ENCODE peak calls at places on chromosomes 7 and 10, in ten cellular contexts. One of them, this sample, is unnamed. For H3K27me3, the result is how much of the 10 kb centered on the place peaks cover.

GRCh38 chr7:27961255-27961654 is 219.3 kb downstream of the JAZF1 start:
- DNase-seq in fibroblast of lung: no peak
- DNase-seq in DND-41: no peak
- DNase-seq in brain microvascular endothelial cell: peak
- DNase-seq in IMR-90: peak
- DNase-seq in heart left ventricle: no peak
- DNase-seq in left ventricle myocardium inferior: no peak
- DNase-seq in Peyer's patch: no peak
- DNase-seq in A673: peak
- DNase-seq in body of pancreas: no peak
- DNase-seq in this sample: no peak

GRCh38 chr7:98165827-98166667 is 45.2 kb upstream of the BHLHA15 start:
- DNase-seq in fibroblast of lung: peak
- DNase-seq in DND-41: peak
- DNase-seq in brain microvascular endothelial cell: peak
- DNase-seq in IMR-90: peak
- DNase-seq in heart left ventricle: peak
- DNase-seq in left ventricle myocardium inferior: no peak
- DNase-seq in Peyer's patch: peak
- DNase-seq in A673: peak
- DNase-seq in body of pancreas: peak
- DNase-seq in this sample: no peak

GRCh38 chr7:148434181-148434769 is 156.3 kb upstream of the C7orf33 start:
- DNase-seq in fibroblast of lung: no peak
- DNase-seq in DND-41: no peak
- DNase-seq in brain microvascular endothelial cell: no peak
- DNase-seq in IMR-90: no peak
- DNase-seq in heart left ventricle: no peak
- DNase-seq in left ventricle myocardium inferior: no peak
- DNase-seq in Peyer's patch: no peak
- DNase-seq in A673: no peak
- DNase-seq in body of pancreas: no peak
- DNase-seq in this sample: no peak

GRCh38 chr10:74799840-74800239 is 26.6 kb upstream of the KAT6B start:
- DNase-seq in fibroblast of lung: peak
- DNase-seq in DND-41: no peak
- DNase-seq in brain microvascular endothelial cell: peak
- DNase-seq in IMR-90: peak
- DNase-seq in heart left ventricle: no peak
- DNase-seq in left ventricle myocardium inferior: no peak
- DNase-seq in Peyer's patch: no peak
- DNase-seq in A673: peak
- DNase-seq in body of pancreas: no peak
- DNase-seq in this sample: no peak

GRCh38 chr7:128121731-128122576 is 90.7 kb upstream of the LRRC4 start:
- DNase-seq in fibroblast of lung: no peak
- DNase-seq in DND-41: no peak
- DNase-seq in brain microvascular endothelial cell: no peak
- DNase-seq in IMR-90: no peak
- DNase-seq in heart left ventricle: no peak
- DNase-seq in left ventricle myocardium inferior: peak
- DNase-seq in Peyer's patch: no peak
- DNase-seq in A673: peak
- DNase-seq in body of pancreas: no peak
- DNase-seq in this sample: no peak

GRCh38 chr10:24488631-24489030 is 235.1 kb downstream of the ARHGAP21 start:
- DNase-seq in fibroblast of lung: no peak
- DNase-seq in DND-41: no peak
- DNase-seq in brain microvascular endothelial cell: no peak
- DNase-seq in IMR-90: no peak
- DNase-seq in heart left ventricle: no peak
- DNase-seq in left ventricle myocardium inferior: no peak
- DNase-seq in Peyer's patch: no peak
- DNase-seq in A673: no peak
- DNase-seq in body of pancreas: peak
- DNase-seq in this sample: no peak

GRCh38 chr10:132404911-132405462 is 8.0 kb downstream of the PWWP2B start:
- DNase-seq in fibroblast of lung: no peak
- DNase-seq in DND-41: no peak
- DNase-seq in brain microvascular endothelial cell: no peak
- DNase-seq in IMR-90: no peak
- DNase-seq in heart left ventricle: peak
- DNase-seq in left ventricle myocardium inferior: no peak
- DNase-seq in Peyer's patch: no peak
- DNase-seq in A673: no peak
- DNase-seq in body of pancreas: no peak
- DNase-seq in this sample: no peak

GRCh38 chr7:30846378-30846777 is 65.3 kb upstream of the AQP1 start:
- DNase-seq in fibroblast of lung: no peak
- DNase-seq in DND-41: no peak
- DNase-seq in brain microvascular endothelial cell: no peak
- DNase-seq in IMR-90: no peak
- DNase-seq in heart left ventricle: no peak
- DNase-seq in left ventricle myocardium inferior: no peak
- DNase-seq in Peyer's patch: peak
- DNase-seq in A673: no peak
- DNase-seq in body of pancreas: peak
- DNase-seq in this sample: no peak

GRCh38 chr7:41987-42386 is 150.4 kb upstream of the FAM20C start:
- DNase-seq in fibroblast of lung: peak
- DNase-seq in DND-41: no peak
- DNase-seq in brain microvascular endothelial cell: no peak
- DNase-seq in IMR-90: no peak
- DNase-seq in heart left ventricle: no peak
- DNase-seq in left ventricle myocardium inferior: no peak
- DNase-seq in Peyer's patch: peak
- DNase-seq in A673: no peak
- DNase-seq in body of pancreas: peak
- DNase-seq in this sample: no peak

GRCh38 chr10:31004611-31005193 is 27.0 kb downstream of the ZNF438 start:
- DNase-seq in fibroblast of lung: peak
- DNase-seq in DND-41: no peak
- DNase-seq in brain microvascular endothelial cell: peak
- DNase-seq in IMR-90: peak
- DNase-seq in heart left ventricle: no peak
- DNase-seq in left ventricle myocardium inferior: no peak
- DNase-seq in Peyer's patch: no peak
- DNase-seq in A673: peak
- DNase-seq in body of pancreas: no peak
- DNase-seq in this sample: no peak

GRCh38 chr10:120607016-120607709 is 150.1 kb downstream of the PLPP4 start:
- DNase-seq in fibroblast of lung: no peak
- DNase-seq in DND-41: no peak
- DNase-seq in brain microvascular endothelial cell: peak
- DNase-seq in IMR-90: peak
- DNase-seq in heart left ventricle: no peak
- DNase-seq in left ventricle myocardium inferior: no peak
- DNase-seq in Peyer's patch: no peak
- DNase-seq in A673: no peak
- DNase-seq in body of pancreas: no peak
- DNase-seq in this sample: no peak

DNA sequence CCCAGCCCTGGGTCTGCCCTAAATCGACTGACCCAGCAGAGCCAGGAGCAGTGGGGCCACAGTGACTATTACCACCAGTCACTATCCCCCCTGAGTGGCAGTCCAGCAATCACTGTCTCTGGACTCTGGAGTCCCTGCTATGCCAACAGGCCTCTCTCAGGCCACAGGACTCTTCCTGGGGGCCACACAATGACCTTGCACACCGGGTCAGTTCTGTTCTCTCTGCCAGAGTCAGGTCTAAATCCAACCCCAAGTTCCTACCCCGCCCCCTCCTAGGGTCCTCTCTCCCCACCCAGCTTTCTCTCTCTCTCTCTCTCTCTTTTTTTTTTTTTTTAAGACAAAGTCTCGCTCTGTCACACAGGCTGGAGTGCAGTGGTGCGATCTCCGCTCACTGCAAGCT is 21.6 kb downstream of the GRID2IP start:
- DNase-seq in fibroblast of lung: no peak
- DNase-seq in DND-41: no peak
- DNase-seq in brain microvascular endothelial cell: no peak
- DNase-seq in IMR-90: no peak
- DNase-seq in heart left ventricle: no peak
- DNase-seq in left ventricle myocardium inferior: no peak
- DNase-seq in Peyer's patch: no peak
- DNase-seq in A673: no peak
- DNase-seq in body of pancreas: no peak
- DNase-seq in this sample: no peak
- H3K27me3 ChIP-seq in fibroblast of lung: under half
- H3K27me3 ChIP-seq in DND-41: under half
- H3K27me3 ChIP-seq in brain microvascular endothelial cell: under half
- H3K27me3 ChIP-seq in IMR-90: half or more
- H3K27me3 ChIP-seq in heart left ventricle: half or more
- H3K27me3 ChIP-seq in left ventricle myocardium inferior: half or more
- H3K27me3 ChIP-seq in Peyer's patch: under half
- H3K27me3 ChIP-seq in A673: under half
- H3K27me3 ChIP-seq in body of pancreas: under half
- H3K27me3 ChIP-seq in this sample: under half

GRCh38 chr10:73110345-73110849 is at the start of gene NUDT13:
- DNase-seq in fibroblast of lung: peak
- DNase-seq in DND-41: peak
- DNase-seq in brain microvascular endothelial cell: peak
- DNase-seq in IMR-90: peak
- DNase-seq in heart left ventricle: no peak
- DNase-seq in left ventricle myocardium inferior: peak
- DNase-seq in Peyer's patch: peak
- DNase-seq in A673: peak
- DNase-seq in body of pancreas: peak
- DNase-seq in this sample: peak

GRCh38 chr10:73106301-73106700 is 4.0 kb upstream of the NUDT13 start:
- DNase-seq in fibroblast of lung: no peak
- DNase-seq in DND-41: no peak
- DNase-seq in brain microvascular endothelial cell: no peak
- DNase-seq in IMR-90: no peak
- DNase-seq in heart left ventricle: no peak
- DNase-seq in left ventricle myocardium inferior: no peak
- DNase-seq in Peyer's patch: no peak
- DNase-seq in A673: no peak
- DNase-seq in body of pancreas: no peak
- DNase-seq in this sample: no peak
- H3K27ac ChIP-seq in fibroblast of lung: no peak
- H3K27ac ChIP-seq in DND-41: no peak
- H3K27ac ChIP-seq in brain microvascular endothelial cell: no peak
- H3K27ac ChIP-seq in IMR-90: no peak
- H3K27ac ChIP-seq in heart left ventricle: no peak
- H3K27ac ChIP-seq in left ventricle myocardium inferior: no peak
- H3K27ac ChIP-seq in Peyer's patch: no peak
- H3K27ac ChIP-seq in A673: no peak
- H3K27ac ChIP-seq in body of pancreas: no peak
- H3K27ac ChIP-seq in this sample: no peak

GRCh38 chr10:6311700-6312330 is 109.1 kb downstream of the PFKFB3 start:
- DNase-seq in fibroblast of lung: no peak
- DNase-seq in DND-41: no peak
- DNase-seq in brain microvascular endothelial cell: no peak
- DNase-seq in IMR-90: no peak
- DNase-seq in heart left ventricle: no peak
- DNase-seq in left ventricle myocardium inferior: no peak
- DNase-seq in Peyer's patch: no peak
- DNase-seq in A673: no peak
- DNase-seq in body of pancreas: no peak
- DNase-seq in this sample: no peak
- TF ChIP-seq CTCF in fibroblast of lung: no peak
- TF ChIP-seq CTCF in DND-41: no peak
- TF ChIP-seq CTCF in brain microvascular endothelial cell: no peak
- TF ChIP-seq CTCF in IMR-90: no peak
- TF ChIP-seq CTCF in heart left ventricle: no peak
- TF ChIP-seq CTCF in left ventricle myocardium inferior: no peak
- TF ChIP-seq CTCF in Peyer's patch: no peak
- TF ChIP-seq CTCF in A673: no peak
- TF ChIP-seq CTCF in body of pancreas: no peak
- TF ChIP-seq CTCF in this sample: no peak

DNA sequence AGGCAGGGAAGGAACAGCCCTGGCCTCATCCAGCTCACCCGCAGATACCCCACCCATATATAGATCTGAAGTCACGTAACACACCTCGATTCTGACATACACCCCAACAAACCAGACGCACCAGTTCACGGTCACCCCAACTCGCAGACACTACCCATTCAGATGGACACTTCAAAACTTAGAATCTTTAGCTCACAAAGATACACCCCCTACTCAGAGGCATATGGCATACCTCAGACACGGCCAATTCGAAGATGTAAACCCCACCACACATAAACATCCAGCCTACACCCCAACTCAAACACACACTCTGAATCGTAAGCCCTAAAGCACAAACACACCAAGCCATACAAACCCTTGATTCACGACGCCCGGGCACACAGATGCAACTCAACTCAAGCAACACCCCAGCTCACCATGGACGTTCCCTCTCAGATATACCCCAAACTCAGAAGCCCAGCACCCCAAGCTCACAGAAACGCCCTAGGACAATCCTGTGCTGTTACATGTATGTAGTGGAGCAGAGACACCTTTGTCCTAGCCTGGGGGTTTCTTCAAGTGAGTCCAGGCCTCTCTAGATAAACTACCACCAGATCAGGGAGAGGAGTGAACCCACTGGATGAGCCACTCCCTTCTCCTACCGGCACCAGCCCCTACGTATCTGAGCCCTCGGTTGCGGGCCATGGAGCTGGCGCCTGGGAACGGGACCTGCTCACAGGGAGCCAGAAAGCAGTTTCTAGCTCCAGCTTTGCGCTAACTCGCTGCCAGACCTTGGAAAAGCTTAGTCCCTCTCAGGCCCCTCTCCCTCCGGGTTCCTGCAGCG is 8.8 kb downstream of the PSD start:
- DNase-seq in fibroblast of lung: no peak
- DNase-seq in DND-41: no peak
- DNase-seq in brain microvascular endothelial cell: no peak
- DNase-seq in IMR-90: no peak
- DNase-seq in heart left ventricle: no peak
- DNase-seq in left ventricle myocardium inferior: no peak
- DNase-seq in Peyer's patch: no peak
- DNase-seq in A673: no peak
- DNase-seq in body of pancreas: no peak
- DNase-seq in this sample: no peak
- H3K27me3 ChIP-seq in fibroblast of lung: half or more
- H3K27me3 ChIP-seq in DND-41: under half
- H3K27me3 ChIP-seq in brain microvascular endothelial cell: under half
- H3K27me3 ChIP-seq in IMR-90: half or more
- H3K27me3 ChIP-seq in heart left ventricle: half or more
- H3K27me3 ChIP-seq in left ventricle myocardium inferior: half or more
- H3K27me3 ChIP-seq in Peyer's patch: under half
- H3K27me3 ChIP-seq in A673: under half
- H3K27me3 ChIP-seq in body of pancreas: under half
- H3K27me3 ChIP-seq in this sample: half or more

DNA sequence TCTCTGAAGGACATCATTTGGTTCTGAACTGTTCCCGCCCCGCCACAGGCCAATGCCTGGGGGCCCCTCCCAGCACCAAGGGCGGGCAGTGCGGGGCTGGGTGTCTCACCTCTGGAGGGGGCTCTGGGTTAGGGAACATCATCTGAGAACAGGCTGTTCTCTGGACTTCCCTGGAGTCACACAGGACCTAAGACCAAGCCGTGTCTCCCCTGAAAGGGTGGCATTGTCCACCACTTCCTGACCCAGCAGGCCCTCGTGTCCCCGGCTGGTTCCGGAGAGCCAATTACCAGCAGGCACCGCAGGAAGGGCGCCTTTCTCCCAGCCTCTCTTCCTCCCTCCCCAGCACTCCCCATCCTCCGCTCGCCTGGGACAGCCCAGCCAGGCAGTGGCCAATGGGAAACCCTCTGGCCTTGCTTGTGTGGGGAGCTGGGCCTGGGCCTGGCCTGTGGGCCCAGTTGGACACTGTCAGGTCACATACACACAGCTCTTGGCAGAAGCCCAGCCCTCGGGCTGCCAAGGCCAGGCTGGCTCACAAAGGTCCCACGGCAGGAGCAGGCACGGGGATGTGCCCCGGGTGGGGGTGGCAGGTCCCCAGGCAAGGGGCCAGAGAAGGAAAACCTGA is 119.5 kb downstream of the SPDYE5 start:
- DNase-seq in fibroblast of lung: no peak
- DNase-seq in DND-41: no peak
- DNase-seq in brain microvascular endothelial cell: no peak
- DNase-seq in IMR-90: no peak
- DNase-seq in heart left ventricle: peak
- DNase-seq in left ventricle myocardium inferior: peak
- DNase-seq in Peyer's patch: peak
- DNase-seq in A673: no peak
- DNase-seq in body of pancreas: peak
- DNase-seq in this sample: peak
- H3K27ac ChIP-seq in fibroblast of lung: no peak
- H3K27ac ChIP-seq in DND-41: no peak
- H3K27ac ChIP-seq in brain microvascular endothelial cell: no peak
- H3K27ac ChIP-seq in IMR-90: no peak
- H3K27ac ChIP-seq in heart left ventricle: peak
- H3K27ac ChIP-seq in left ventricle myocardium inferior: peak
- H3K27ac ChIP-seq in Peyer's patch: no peak
- H3K27ac ChIP-seq in A673: no peak
- H3K27ac ChIP-seq in body of pancreas: no peak
- H3K27ac ChIP-seq in this sample: peak

This sample was measured in gastrocnemius medialis.